ENCODE peak calls at places on chromosomes 12 and 14, in five cellular contexts. One of them, this sample, is unnamed.
A peak's percentile ranks its signal among the peaks of the same experiment; 100 is the strongest.

GRCh38 chr12:54719691-54720090 is 71.5 kb upstream of the DCD start:
- DNase-seq in heart right ventricle: no peak
- DNase-seq in IMR-90: no peak
- DNase-seq in left ventricle myocardium inferior: no peak
- DNase-seq in adrenal gland: no peak
- DNase-seq in this sample: no peak

GRCh38 chr14:50659327-50659974 is 8.7 kb downstream of the SAV1 start:
- DNase-seq in heart right ventricle: peak; percentile 21
- DNase-seq in IMR-90: no peak
- DNase-seq in left ventricle myocardium inferior: no peak
- DNase-seq in adrenal gland: no peak
- DNase-seq in this sample: peak; percentile 61

GRCh38 chr12:1777798-1778197 is 42.6 kb upstream of the LRTM2 start:
- DNase-seq in heart right ventricle: no peak
- DNase-seq in IMR-90: peak; percentile 92
- DNase-seq in left ventricle myocardium inferior: no peak
- DNase-seq in adrenal gland: no peak
- DNase-seq in this sample: no peak

GRCh38 chr12:91973813-91974212 is 171.8 kb downstream of the BTG1 start:
- DNase-seq in heart right ventricle: no peak
- DNase-seq in IMR-90: no peak
- DNase-seq in left ventricle myocardium inferior: no peak
- DNase-seq in adrenal gland: no peak
- DNase-seq in this sample: no peak

GRCh38 chr12:68233498-68233897 is 7.9 kb upstream of the IL26 start:
- DNase-seq in heart right ventricle: no peak
- DNase-seq in IMR-90: no peak
- DNase-seq in left ventricle myocardium inferior: no peak
- DNase-seq in adrenal gland: no peak
- DNase-seq in this sample: no peak

GRCh38 chr14:104536942-104537612 is 42.5 kb upstream of the C14orf180 start:
- DNase-seq in heart right ventricle: no peak
- DNase-seq in IMR-90: peak; percentile 40
- DNase-seq in left ventricle myocardium inferior: no peak
- DNase-seq in adrenal gland: no peak
- DNase-seq in this sample: peak; percentile 33

GRCh38 chr12:47777151-47777550 is 4.1 kb downstream of the SLC48A1 start:
- DNase-seq in heart right ventricle: no peak
- DNase-seq in IMR-90: no peak
- DNase-seq in left ventricle myocardium inferior: no peak
- DNase-seq in adrenal gland: no peak
- DNase-seq in this sample: no peak

GRCh38 chr14:39433452-39433813 is 1.2 kb upstream of the FBXO33 start:
- DNase-seq in heart right ventricle: no peak
- DNase-seq in IMR-90: no peak
- DNase-seq in left ventricle myocardium inferior: no peak
- DNase-seq in adrenal gland: no peak
- DNase-seq in this sample: no peak

GRCh38 chr14:34251662-34252061 is 210.4 kb downstream of the SPTSSA start:
- DNase-seq in heart right ventricle: no peak
- DNase-seq in IMR-90: no peak
- DNase-seq in left ventricle myocardium inferior: no peak
- DNase-seq in adrenal gland: no peak
- DNase-seq in this sample: no peak

GRCh38 chr12:2845280-2845679 is 10.4 kb upstream of the NRIP2 start:
- DNase-seq in heart right ventricle: peak; percentile 50
- DNase-seq in IMR-90: peak; percentile 85
- DNase-seq in left ventricle myocardium inferior: peak; percentile 28
- DNase-seq in adrenal gland: peak; percentile 60
- DNase-seq in this sample: no peak

GRCh38 chr12:124377981-124378509 is 83.2 kb downstream of the RFLNA start:
- DNase-seq in heart right ventricle: no peak
- DNase-seq in IMR-90: no peak
- DNase-seq in left ventricle myocardium inferior: no peak
- DNase-seq in adrenal gland: no peak
- DNase-seq in this sample: no peak

GRCh38 chr14:31071151-31071550 is 45.0 kb upstream of the STRN3 start:
- DNase-seq in heart right ventricle: no peak
- DNase-seq in IMR-90: no peak
- DNase-seq in left ventricle myocardium inferior: no peak
- DNase-seq in adrenal gland: no peak
- DNase-seq in this sample: no peak

GRCh38 chr14:76917759-76918175 is 91.6 kb downstream of the LRRC74A start:
- DNase-seq in heart right ventricle: peak; percentile 76
- DNase-seq in IMR-90: no peak
- DNase-seq in left ventricle myocardium inferior: peak; percentile 79
- DNase-seq in adrenal gland: peak; percentile 78
- DNase-seq in this sample: peak; percentile 85

GRCh38 chr12:28933864-28934527 is 215.1 kb upstream of the FAR2 start:
- DNase-seq in heart right ventricle: no peak
- DNase-seq in IMR-90: peak; percentile 28
- DNase-seq in left ventricle myocardium inferior: no peak
- DNase-seq in adrenal gland: no peak
- DNase-seq in this sample: no peak

GRCh38 chr12:24778486-24779304 is 170.2 kb downstream of the BCAT1 start:
- DNase-seq in heart right ventricle: no peak
- DNase-seq in IMR-90: peak; percentile 75
- DNase-seq in left ventricle myocardium inferior: no peak
- DNase-seq in adrenal gland: no peak
- DNase-seq in this sample: no peak

GRCh38 chr14:91250912-91251311 is 6.4 kb upstream of the GPR68 start:
- DNase-seq in heart right ventricle: no peak
- DNase-seq in IMR-90: no peak
- DNase-seq in left ventricle myocardium inferior: no peak
- DNase-seq in adrenal gland: no peak
- DNase-seq in this sample: no peak

GRCh38 chr12:28958553-28959195 is 190.4 kb upstream of the FAR2 start:
- DNase-seq in heart right ventricle: no peak
- DNase-seq in IMR-90: peak; percentile 49
- DNase-seq in left ventricle myocardium inferior: no peak
- DNase-seq in adrenal gland: no peak
- DNase-seq in this sample: no peak

GRCh38 chr12:402127-402456 is 648 bp downstream of the CCDC77 start:
- DNase-seq in heart right ventricle: no peak
- DNase-seq in IMR-90: peak; percentile 41
- DNase-seq in left ventricle myocardium inferior: no peak
- DNase-seq in adrenal gland: no peak
- DNase-seq in this sample: no peak

GRCh38 chr14:22973217-22974032 is 8.9 kb downstream of the AJUBA start:
- DNase-seq in heart right ventricle: peak; percentile 48
- DNase-seq in IMR-90: peak; percentile 70
- DNase-seq in left ventricle myocardium inferior: no peak
- DNase-seq in adrenal gland: peak; percentile 65
- DNase-seq in this sample: peak; percentile 58

GRCh38 chr12:99152337-99152736 is 495.2 kb upstream of the GARIN6 start:
- DNase-seq in heart right ventricle: no peak
- DNase-seq in IMR-90: no peak
- DNase-seq in left ventricle myocardium inferior: no peak
- DNase-seq in adrenal gland: no peak
- DNase-seq in this sample: no peak

GRCh38 chr14:35292770-35293561 is 784 bp downstream of the PSMA6 start:
- DNase-seq in heart right ventricle: no peak
- DNase-seq in IMR-90: peak; percentile 4
- DNase-seq in left ventricle myocardium inferior: no peak
- DNase-seq in adrenal gland: no peak
- DNase-seq in this sample: no peak

GRCh38 chr12:104695453-104696148 is 238.9 kb downstream of the CHST11 start:
- DNase-seq in heart right ventricle: no peak
- DNase-seq in IMR-90: peak; percentile 93
- DNase-seq in left ventricle myocardium inferior: no peak
- DNase-seq in adrenal gland: no peak
- DNase-seq in this sample: no peak

GRCh38 chr12:111523587-111523986 is 75.5 kb downstream of the ATXN2 start:
- DNase-seq in heart right ventricle: no peak
- DNase-seq in IMR-90: no peak
- DNase-seq in left ventricle myocardium inferior: no peak
- DNase-seq in adrenal gland: no peak
- DNase-seq in this sample: no peak

GRCh38 chr12:120172053-120172452 is 22.5 kb downstream of the GCN1 start:
- DNase-seq in heart right ventricle: no peak
- DNase-seq in IMR-90: no peak
- DNase-seq in left ventricle myocardium inferior: no peak
- DNase-seq in adrenal gland: no peak
- DNase-seq in this sample: no peak

GRCh38 chr12:132439333-132439904 is 50.5 kb upstream of the FBRSL1 start:
- DNase-seq in heart right ventricle: no peak
- DNase-seq in IMR-90: no peak
- DNase-seq in left ventricle myocardium inferior: no peak
- DNase-seq in adrenal gland: no peak
- DNase-seq in this sample: no peak
- H3K4me1 ChIP-seq in heart right ventricle: peaks cover 4% of the 10 kb centered on the region
- H3K4me1 ChIP-seq in IMR-90: no peaks in the 10 kb centered on the region
- H3K4me1 ChIP-seq in left ventricle myocardium inferior: no peaks in the 10 kb centered on the region
- H3K4me1 ChIP-seq in adrenal gland: no peaks in the 10 kb centered on the region
- H3K4me1 ChIP-seq in this sample: no peaks in the 10 kb centered on the region

DNA sequence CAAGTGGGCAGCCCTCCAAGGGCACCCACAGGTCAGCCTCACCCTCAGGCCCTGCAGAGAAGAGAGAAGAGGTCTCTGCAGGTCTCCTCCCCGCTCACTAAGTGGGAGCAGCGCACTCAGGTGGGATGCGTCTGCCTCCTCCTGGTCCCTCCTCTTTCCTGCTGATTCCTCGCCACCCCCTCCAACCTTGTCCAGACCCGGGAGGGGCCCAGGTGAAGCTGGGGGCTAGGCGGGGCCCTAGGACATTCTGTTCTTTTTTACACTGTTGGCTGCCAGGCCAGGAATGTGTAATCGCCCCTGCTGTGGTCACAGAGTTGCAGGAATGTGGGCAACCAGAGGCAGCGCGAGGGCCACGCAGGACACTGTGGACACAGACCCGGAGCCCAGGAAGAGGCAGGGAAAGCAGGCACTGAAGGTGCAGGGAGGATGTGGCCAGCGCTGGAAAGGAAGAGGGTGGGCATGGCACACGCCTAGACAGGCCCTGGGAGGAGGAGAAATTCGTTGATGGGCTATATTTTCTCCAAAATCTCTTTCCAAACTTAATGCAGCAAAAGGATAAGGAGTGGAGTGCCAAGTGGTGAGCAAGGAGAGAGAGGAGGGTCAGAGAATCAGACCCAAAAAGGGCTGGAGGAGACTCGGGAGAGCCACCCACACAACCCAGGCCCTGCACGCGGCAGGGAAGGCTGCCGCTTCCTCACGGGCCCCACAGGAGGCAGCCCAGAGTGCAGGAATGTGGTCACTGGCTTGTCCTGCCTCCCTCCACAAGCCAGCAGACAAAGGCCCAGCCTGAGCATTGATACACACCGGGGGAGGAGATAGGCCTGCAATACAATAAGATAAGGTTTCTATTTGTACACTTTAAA is 947 bp upstream of the SCNN1A start:
- DNase-seq in heart right ventricle: no peak
- DNase-seq in IMR-90: peak; percentile 64
- DNase-seq in left ventricle myocardium inferior: no peak
- DNase-seq in adrenal gland: peak; percentile 70
- DNase-seq in this sample: peak; percentile 86
- H3K4me1 ChIP-seq in heart right ventricle: peaks cover 44% of the 10 kb centered on the region
- H3K4me1 ChIP-seq in IMR-90: peaks cover 24% of the 10 kb centered on the region
- H3K4me1 ChIP-seq in left ventricle myocardium inferior: peaks cover 33% of the 10 kb centered on the region
- H3K4me1 ChIP-seq in adrenal gland: peaks cover 59% of the 10 kb centered on the region
- H3K4me1 ChIP-seq in this sample: peaks cover 52% of the 10 kb centered on the region

DNA sequence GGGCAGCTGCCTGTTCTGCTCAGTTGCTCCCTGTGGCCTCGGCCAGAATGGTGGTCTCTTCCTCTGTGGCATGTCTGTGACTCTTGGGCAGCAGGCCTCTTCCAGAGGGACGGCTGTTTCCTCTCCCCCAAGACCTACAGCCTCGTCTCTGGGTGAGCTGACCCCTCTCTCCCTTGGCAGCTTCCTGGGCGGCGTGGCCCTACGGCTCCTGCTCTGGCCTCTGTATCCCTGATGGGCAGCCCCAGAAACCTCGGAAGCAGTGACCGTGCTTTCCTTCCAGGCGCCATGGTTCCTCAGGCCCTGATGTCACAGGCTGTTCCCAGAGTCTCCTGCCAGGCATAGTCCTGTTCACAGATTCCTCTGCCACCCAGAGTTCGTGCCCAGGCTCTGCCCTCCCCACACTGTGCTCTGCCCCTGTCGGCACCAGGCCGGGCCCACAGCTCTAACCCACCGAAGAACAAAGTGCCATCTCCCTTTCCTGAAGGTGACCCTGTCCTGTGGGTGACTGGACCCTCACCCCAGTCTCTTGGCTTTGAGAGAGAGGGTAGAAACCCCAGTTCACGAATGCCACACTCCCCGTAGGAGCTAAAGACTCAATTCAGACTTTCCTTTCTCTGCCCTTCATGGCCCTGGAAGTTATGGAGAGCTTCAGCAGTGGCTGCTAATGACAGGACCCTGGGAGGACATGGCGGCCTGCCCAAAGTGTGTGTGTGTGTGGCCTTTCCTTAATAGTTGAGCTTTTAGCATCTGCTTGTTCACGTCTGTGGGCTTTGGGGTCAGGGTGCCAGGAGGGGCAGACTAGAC is 85.0 kb upstream of the DYNC1H1 start:
- DNase-seq in heart right ventricle: no peak
- DNase-seq in IMR-90: no peak
- DNase-seq in left ventricle myocardium inferior: no peak
- DNase-seq in adrenal gland: no peak
- DNase-seq in this sample: no peak
- H3K4me1 ChIP-seq in heart right ventricle: peaks cover 52% of the 10 kb centered on the region
- H3K4me1 ChIP-seq in IMR-90: peaks cover 6% of the 10 kb centered on the region
- H3K4me1 ChIP-seq in left ventricle myocardium inferior: peaks cover 63% of the 10 kb centered on the region
- H3K4me1 ChIP-seq in adrenal gland: peaks cover 39% of the 10 kb centered on the region
- H3K4me1 ChIP-seq in this sample: no peaks in the 10 kb centered on the region

GRCh38 chr14:25097120-25097519 is 47.2 kb upstream of the STXBP6 start:
- DNase-seq in heart right ventricle: no peak
- DNase-seq in IMR-90: no peak
- DNase-seq in left ventricle myocardium inferior: no peak
- DNase-seq in adrenal gland: no peak
- DNase-seq in this sample: no peak

GRCh38 chr14:25090716-25091454 is 40.9 kb upstream of the STXBP6 start:
- DNase-seq in heart right ventricle: no peak
- DNase-seq in IMR-90: peak; percentile 66
- DNase-seq in left ventricle myocardium inferior: no peak
- DNase-seq in adrenal gland: no peak
- DNase-seq in this sample: peak; percentile 71

GRCh38 chr14:25090281-25090680 is 40.3 kb upstream of the STXBP6 start:
- DNase-seq in heart right ventricle: no peak
- DNase-seq in IMR-90: no peak
- DNase-seq in left ventricle myocardium inferior: no peak
- DNase-seq in adrenal gland: no peak
- DNase-seq in this sample: no peak

GRCh38 chr14:25094171-25094907 is 44.4 kb upstream of the STXBP6 start:
- DNase-seq in heart right ventricle: no peak
- DNase-seq in IMR-90: peak; percentile 45
- DNase-seq in left ventricle myocardium inferior: no peak
- DNase-seq in adrenal gland: no peak
- DNase-seq in this sample: no peak

DNA sequence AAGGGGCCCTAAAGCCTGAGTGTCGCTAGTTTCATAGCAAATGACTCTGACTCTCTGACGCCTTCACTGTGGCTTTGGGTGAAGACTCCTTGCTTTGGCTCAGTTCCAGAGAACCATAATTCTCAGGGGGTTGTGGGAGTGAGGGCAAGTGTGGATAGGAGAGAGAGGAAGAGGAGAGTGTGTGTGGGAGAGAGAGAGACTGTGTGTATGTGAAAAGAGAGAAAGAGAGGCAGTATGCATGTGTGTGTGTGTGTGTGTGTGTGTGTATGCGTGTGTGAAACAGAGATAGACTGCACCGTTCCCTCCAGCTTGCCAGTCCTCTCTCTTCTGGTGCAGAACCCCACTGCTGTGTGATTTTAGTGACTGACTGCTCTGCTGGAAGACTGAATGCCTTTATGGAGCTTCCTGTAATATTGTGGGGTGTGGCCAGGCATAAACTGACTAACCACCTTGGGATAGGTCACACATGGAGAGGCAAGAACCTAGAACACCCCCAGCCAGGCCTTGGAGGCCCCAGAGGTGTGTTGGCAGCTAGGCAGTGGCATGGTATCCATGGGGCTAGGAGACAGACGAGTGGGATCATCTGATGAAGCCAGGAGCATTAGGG is 45.9 kb upstream of the STXBP6 start:
- DNase-seq in heart right ventricle: no peak
- DNase-seq in IMR-90: no peak
- DNase-seq in left ventricle myocardium inferior: no peak
- DNase-seq in adrenal gland: no peak
- DNase-seq in this sample: no peak
- H3K4me1 ChIP-seq in heart right ventricle: no peaks in the 10 kb centered on the region
- H3K4me1 ChIP-seq in IMR-90: peaks cover 3% of the 10 kb centered on the region
- H3K4me1 ChIP-seq in left ventricle myocardium inferior: no peaks in the 10 kb centered on the region
- H3K4me1 ChIP-seq in adrenal gland: no peaks in the 10 kb centered on the region
- H3K4me1 ChIP-seq in this sample: no peaks in the 10 kb centered on the region